ENCODE peak calls at places on chromosomes 3 and 15, in seven cellular contexts. A, R, I, G, C, L and P are unnamed samples.

GRCh38 chr15:85419200-85419599 is 38.8 kb downstream of the AKAP13 start:
- DNase-seq in A (no peak), R (no peak), I (no peak), G (no peak), C (no peak), L (no peak), P (no peak)

GRCh38 chr3:159911664-159912037 is 77.0 kb upstream of the IL12A start:
- DNase-seq in A (no peak), R (no peak), I (no peak), G (no peak), C (no peak), L (no peak), P (no peak)

GRCh38 chr15:39461536-39462140 is 119.2 kb upstream of the THBS1 start:
- DNase-seq in A (no peak), R (peak), I (no peak), G (no peak), C (no peak), L (no peak), P (no peak)

GRCh38 chr3:127781411-127782001 is 40.8 kb downstream of the MGLL start:
- DNase-seq in A (peak), R (peak), I (no peak), G (no peak), C (no peak), L (peak), P (no peak)

GRCh38 chr3:52917044-52917443 is 19.7 kb upstream of the STIMATE start:
- DNase-seq in A (no peak), R (no peak), I (no peak), G (no peak), C (no peak), L (no peak), P (no peak)

GRCh38 chr15:33310481-33311311 is at the start of gene RYR3:
- DNase-seq in A (no peak), R (peak), I (no peak), G (peak), C (peak), L (peak), P (peak)

GRCh38 chr15:66222273-66223198 is 31.0 kb downstream of the MEGF11 start:
- DNase-seq in A (no peak), R (no peak), I (no peak), G (no peak), C (no peak), L (no peak), P (no peak)

GRCh38 chr3:172034786-172035685 is 4.3 kb upstream of the FNDC3B start:
- DNase-seq in A (peak), R (no peak), I (peak), G (no peak), C (no peak), L (peak), P (peak)

GRCh38 chr15:90598053-90598577 is 68.4 kb downstream of the CRTC3 start:
- DNase-seq in A (peak), R (peak), I (no peak), G (peak), C (peak), L (no peak), P (no peak)

GRCh38 chr3:28301607-28302158 is 46.8 kb upstream of the ZCWPW2 start:
- DNase-seq in A (no peak), R (no peak), I (no peak), G (no peak), C (no peak), L (no peak), P (no peak)

GRCh38 chr15:68113751-68114150 is 59.6 kb downstream of the PIAS1 start:
- DNase-seq in A (no peak), R (no peak), I (no peak), G (no peak), C (no peak), L (no peak), P (no peak)

GRCh38 chr3:179681492-179682263 is 28.8 kb downstream of the USP13 start:
- DNase-seq in A (no peak), R (no peak), I (no peak), G (no peak), C (no peak), L (no peak), P (no peak)

GRCh38 chr15:64895285-64896065 is 16.2 kb upstream of the ANKDD1A start:
- DNase-seq in A (peak), R (no peak), I (no peak), G (no peak), C (no peak), L (no peak), P (no peak)

GRCh38 chr15:39704684-39705083 is 78.0 kb downstream of the FSIP1 start:
- DNase-seq in A (peak), R (no peak), I (no peak), G (no peak), C (no peak), L (peak), P (peak)

GRCh38 chr15:60745469-60745971 is 266.6 kb upstream of the ICE2 start:
- DNase-seq in A (no peak), R (peak), I (no peak), G (peak), C (no peak), L (no peak), P (no peak)

GRCh38 chr3:181974198-181974597 is 262.5 kb downstream of the SOX2 start:
- DNase-seq in A (no peak), R (no peak), I (no peak), G (no peak), C (no peak), L (peak), P (no peak)

GRCh38 chr3:69710153-69710977 is 28.9 kb upstream of the MITF start:
- DNase-seq in A (peak), R (no peak), I (no peak), G (no peak), C (no peak), L (peak), P (no peak)

GRCh38 chr3:42036483-42036823 is 54.7 kb upstream of the TRAK1 start:
- DNase-seq in A (peak), R (no peak), I (no peak), G (no peak), C (no peak), L (peak), P (peak)